ENCODE peak calls at places on chromosomes 1 and 21, in eight cellular contexts. Z is GM04504, R is renal cortical epithelial cell, E is NCI-H1930, N is NAMALWA, X is cardiac fibroblast, Q is iris pigment epithelial cell, U is NCI-H510A. H is an unnamed sample.
A peak's percentile ranks its signal among the peaks of the same experiment; 100 is the strongest.

GRCh38 chr21:32539378-32539777 is 45.9 kb downstream of the TCP10L start:
- DNase-seq in Z (no peak), R (no peak), E (no peak), N (no peak), X (no peak), Q (no peak), U (no peak), H (no peak)

GRCh38 chr1:204146309-204146708 is 5.5 kb downstream of the ETNK2 start:
- DNase-seq in Z (no peak), R (no peak), E (no peak), N (no peak), X (no peak), Q (no peak), U (no peak), H (no peak)

GRCh38 chr1:16076871-16077250 is 3.4 kb upstream of the FAM131C start:
- DNase-seq in Z (no peak), R (peak; percentile 88), E (no peak), N (no peak), X (peak; percentile 34), Q (peak; percentile 26), U (peak; percentile 49), H (no peak)

GRCh38 chr1:32068891-32069590 is 3.7 kb upstream of the TMEM39B start:
- DNase-seq in Z (no peak), R (peak; percentile 78), E (no peak), N (no peak), X (peak; percentile 65), Q (peak; percentile 59), U (no peak), H (no peak)

GRCh38 chr1:40976952-40977690 is 2.4 kb upstream of the CTPS1 start:
- DNase-seq in Z (no peak), R (no peak), E (no peak), N (no peak), X (peak; percentile 90), Q (peak; percentile 84), U (no peak), H (no peak)

GRCh38 chr1:40715660-40716059 is 24.2 kb downstream of the NFYC start:
- DNase-seq in Z (no peak), R (peak; percentile 90), E (no peak), N (no peak), X (no peak), Q (no peak), U (no peak), H (no peak)

GRCh38 chr1:40312238-40313205 is 4.6 kb downstream of the COL9A2 start:
- DNase-seq in Z (no peak), R (no peak), E (no peak), N (no peak), X (peak; percentile 7), Q (no peak), U (no peak), H (no peak)

GRCh38 chr1:85604598-85604997 is 24.0 kb downstream of the CCN1 start:
- DNase-seq in Z (no peak), R (no peak), E (no peak), N (no peak), X (no peak), Q (no peak), U (no peak), H (no peak)

GRCh38 chr1:43742026-43742425 is 34.7 kb downstream of the ST3GAL3 start:
- DNase-seq in Z (no peak), R (no peak), E (no peak), N (no peak), X (no peak), Q (no peak), U (no peak), H (no peak)

GRCh38 chr21:38263493-38263892 is 6.7 kb downstream of the KCNJ15 start:
- DNase-seq in Z (no peak), R (peak; percentile 87), E (no peak), N (no peak), X (peak; percentile 97), Q (peak; percentile 20), U (no peak), H (no peak)

GRCh38 chr1:239011382-239011781 is 375.0 kb upstream of the CHRM3 start:
- DNase-seq in Z (no peak), R (no peak), E (no peak), N (no peak), X (no peak), Q (no peak), U (no peak), H (no peak)

GRCh38 chr1:114956570-114956969 is 73.1 kb upstream of the TSHB start:
- DNase-seq in Z (no peak), R (peak; percentile 38), E (no peak), N (no peak), X (peak; percentile 17), Q (peak; percentile 10), U (no peak), H (no peak)

GRCh38 chr1:209505044-209505443 is 78.5 kb upstream of the CAMK1G start:
- DNase-seq in Z (no peak), R (peak; percentile 59), E (no peak), N (no peak), X (peak; percentile 9), Q (peak; percentile 47), U (no peak), H (no peak)

H was measured in epithelial cell of prostate.